ENCODE peak calls at places on chromosomes 5 and 9, in ten cellular contexts. W is iris pigment epithelial cell; P is A673; Y is neural crest cell; U is stimulated activated CD4-positive, alpha-beta T cell treated with anti-CD3 and anti-CD28 coated beads, Interleukin-1b, Interleukin-23, amount 100 ng/mL, for 1 hour; A is naive thymus-derived CD8-positive, alpha-beta T cell; S is ecto neural progenitor cell; F is PC-9; B is activated effector memory CD4-positive, alpha-beta T cell treated with Interleukin-2 at 50 U/mL for 16 hours; V is nephron progenitor cell. D is an unnamed sample.

GRCh38 chr5:35281613-35282012 is 51.3 kb upstream of the PRLR start:
- DNase-seq in W (no peak), P (no peak), Y (no peak), U (no peak), A (no peak), S (no peak), F (no peak), B (no peak), V (peak), D (no peak)

GRCh38 chr5:174272671-174273070 is 227.2 kb downstream of the NSG2 start:
- DNase-seq in W (no peak), P (no peak), Y (no peak), U (no peak), A (no peak), S (no peak), F (no peak), B (no peak), V (no peak), D (no peak)

GRCh38 chr9:89154651-89155336 is 23.8 kb downstream of the SHC3 start:
- DNase-seq in W (peak), P (peak), Y (no peak), U (no peak), A (no peak), S (no peak), F (peak), B (no peak), V (no peak), D (no peak)

GRCh38 chr5:35338169-35338476 is 107.8 kb upstream of the PRLR start:
- DNase-seq in W (no peak), P (no peak), Y (no peak), U (no peak), A (no peak), S (no peak), F (no peak), B (no peak), V (no peak), D (no peak)

GRCh38 chr5:53291528-53291927 is 182.0 kb upstream of the MOCS2 start:
- DNase-seq in W (peak), P (no peak), Y (no peak), U (no peak), A (no peak), S (no peak), F (no peak), B (no peak), V (no peak), D (no peak)

GRCh38 chr9:133973791-133974630 is 18.1 kb downstream of the VAV2 start:
- DNase-seq in W (no peak), P (no peak), Y (no peak), U (no peak), A (no peak), S (no peak), F (no peak), B (no peak), V (peak), D (no peak)

GRCh38 chr5:181243020-181243520 is 636 bp downstream of the RACK1 start:
- DNase-seq in W (peak), P (no peak), Y (no peak), U (no peak), A (no peak), S (no peak), F (no peak), B (no peak), V (no peak), D (no peak)

GRCh38 chr5:122515709-122516431 is 203.8 kb downstream of the SNCAIP start:
- DNase-seq in W (peak), P (peak), Y (peak), U (no peak), A (no peak), S (peak), F (peak), B (no peak), V (peak), D (peak)

GRCh38 chr5:139100825-139101224 is 97.3 kb downstream of the SIL1 start:
- DNase-seq in W (peak), P (no peak), Y (no peak), U (no peak), A (no peak), S (no peak), F (peak), B (no peak), V (no peak), D (no peak)

GRCh38 chr9:93307468-93308157 is 123.7 kb downstream of the WNK2 start:
- DNase-seq in W (no peak), P (no peak), Y (no peak), U (no peak), A (peak), S (peak), F (no peak), B (no peak), V (no peak), D (peak)

GRCh38 chr9:33329996-33330395 is 39.7 kb downstream of the NFX1 start:
- DNase-seq in W (peak), P (no peak), Y (no peak), U (no peak), A (no peak), S (no peak), F (no peak), B (no peak), V (no peak), D (no peak)

GRCh38 chr5:34007116-34007674 is 655 bp downstream of the AMACR start:
- DNase-seq in W (peak), P (no peak), Y (no peak), U (no peak), A (no peak), S (no peak), F (peak), B (no peak), V (no peak), D (no peak)

GRCh38 chr5:4348418-4348817 is 752.8 kb downstream of the IRX1 start:
- DNase-seq in W (no peak), P (no peak), Y (no peak), U (no peak), A (no peak), S (no peak), F (no peak), B (no peak), V (no peak), D (no peak)

GRCh38 chr5:93162201-93162654 is 418.8 kb downstream of the NR2F1-AS1 start:
- DNase-seq in W (peak), P (peak), Y (no peak), U (no peak), A (no peak), S (peak), F (no peak), B (no peak), V (peak), D (peak)

GRCh38 chr9:127817881-127818434 is 15.3 kb downstream of the FPGS start:
- DNase-seq in W (no peak), P (no peak), Y (no peak), U (no peak), A (no peak), S (no peak), F (no peak), B (no peak), V (no peak), D (peak)

GRCh38 chr5:149680810-149681221 is 49.3 kb upstream of the PPARGC1B start:
- DNase-seq in W (no peak), P (no peak), Y (no peak), U (no peak), A (no peak), S (no peak), F (no peak), B (no peak), V (no peak), D (no peak)

GRCh38 chr5:110055301-110055700 is 365.6 kb downstream of the MAN2A1 start:
- DNase-seq in W (no peak), P (peak), Y (no peak), U (no peak), A (no peak), S (no peak), F (no peak), B (no peak), V (no peak), D (no peak)

GRCh38 chr9:124792976-124793594 is 16.2 kb downstream of the OLFML2A start:
- DNase-seq in W (peak), P (no peak), Y (no peak), U (no peak), A (no peak), S (no peak), F (no peak), B (no peak), V (no peak), D (no peak)

GRCh38 chr9:134948149-134948548 is 30.4 kb upstream of the FCN1 start:
- DNase-seq in W (no peak), P (no peak), Y (no peak), U (no peak), A (no peak), S (no peak), F (no peak), B (no peak), V (no peak), D (no peak)

GRCh38 chr5:137105351-137105750 is 393.8 kb downstream of the SPOCK1 start:
- DNase-seq in W (no peak), P (no peak), Y (no peak), U (no peak), A (no peak), S (no peak), F (no peak), B (no peak), V (no peak), D (no peak)